ENCODE peak calls at places on chromosomes 3 and 15, in seven cellular contexts. D, S, P, Q, M, K and T are unnamed samples.

GRCh38 chr3:114207768-114208167 is 28.9 kb upstream of the DRD3 start:
- DNase-seq in P (no peak), M (no peak), Q (no peak), D (no peak), K (no peak), S (no peak), T (no peak)

GRCh38 chr3:186099178-186099577 is 9.7 kb downstream of the ETV5 start:
- DNase-seq in M (no peak), Q (no peak), S (no peak), K (peak), D (no peak), P (peak), T (no peak)

GRCh38 chr15:94306700-94307650 is 75.6 kb downstream of the MCTP2 start:
- DNase-seq in S (no peak), M (no peak), Q (no peak), D (no peak), P (peak), K (peak), T (no peak)

GRCh38 chr3:17771177-17772048 is 29.0 kb upstream of the TBC1D5 start:
- DNase-seq in Q (no peak), S (no peak), P (peak), M (no peak), D (no peak), K (no peak), T (no peak)

GRCh38 chr3:116050311-116050710 is 395.0 kb downstream of the LSAMP start:
- DNase-seq in Q (no peak), K (no peak), D (no peak), S (no peak), M (no peak), P (no peak), T (no peak)

GRCh38 chr3:11091088-11091590 is 63.2 kb upstream of the HRH1 start:
- DNase-seq in D (no peak), M (no peak), P (no peak), Q (no peak), S (no peak), K (peak), T (no peak)

GRCh38 chr3:50550079-50550736 is 17.3 kb downstream of the C3orf18 start:
- DNase-seq in K (peak), Q (no peak), D (peak), P (peak), M (no peak), S (peak), T (peak)

GRCh38 chr3:114445233-114445632 is 151.4 kb downstream of the TIGIT start:
- DNase-seq in P (peak), D (no peak), M (no peak), Q (no peak), K (peak), S (no peak), T (no peak)

GRCh38 chr3:146067048-146067447 is 93.9 kb downstream of the PLOD2 start:
- DNase-seq in K (peak), S (no peak), P (peak), Q (no peak), M (no peak), D (no peak), T (no peak)

GRCh38 chr3:189950258-189950657 is 170.4 kb downstream of the P3H2 start:
- DNase-seq in M (no peak), S (no peak), D (no peak), K (no peak), Q (no peak), P (no peak), T (no peak)

GRCh38 chr3:30354972-30355371 is 251.4 kb upstream of the TGFBR2 start:
- DNase-seq in S (no peak), D (no peak), K (no peak), M (no peak), P (no peak), Q (no peak), T (no peak)

GRCh38 chr3:187750041-187750512 is 4.8 kb upstream of the BCL6 start:
- DNase-seq in M (no peak), K (peak), D (peak), S (no peak), Q (no peak), P (peak), T (no peak)

GRCh38 chr15:78059110-78059839 is 18.2 kb downstream of the TBC1D2B start:
- DNase-seq in K (no peak), Q (no peak), S (no peak), M (no peak), D (no peak), P (peak), T (no peak)

GRCh38 chr3:99875925-99876781 is 58.5 kb downstream of the CMSS1 start:
- DNase-seq in M (no peak), D (peak), P (peak), S (peak), K (peak), Q (peak), T (peak)

GRCh38 chr3:40782086-40782721 is 257.4 kb downstream of the ZNF621 start:
- DNase-seq in M (no peak), S (no peak), P (peak), D (peak), K (no peak), Q (no peak), T (no peak)

GRCh38 chr15:69093127-69093526 is 67.3 kb upstream of the GLCE start:
- DNase-seq in K (no peak), S (no peak), M (no peak), Q (no peak), D (peak), P (peak), T (no peak)

GRCh38 chr15:37014566-37014965 is 85.8 kb downstream of the MEIS2 start:
- DNase-seq in Q (no peak), S (no peak), M (no peak), P (peak), D (no peak), K (no peak), T (no peak)

GRCh38 chr3:175105066-175105465 is 245.9 kb downstream of the NAALADL2 start:
- DNase-seq in Q (no peak), P (peak), S (no peak), K (peak), M (no peak), D (no peak), T (no peak)

GRCh38 chr3:37279226-37279625 is 104.8 kb upstream of the LRRFIP2 start:
- DNase-seq in D (no peak), Q (no peak), S (no peak), K (no peak), M (no peak), P (no peak), T (no peak)

GRCh38 chr3:159783780-159784747 is 204.6 kb upstream of the IL12A start:
- DNase-seq in P (no peak), M (no peak), K (peak), Q (no peak), D (no peak), S (no peak), T (no peak)

GRCh38 chr3:101163554-101163953 is 156.8 kb downstream of the IMPG2 start:
- DNase-seq in M (no peak), K (no peak), D (no peak), Q (no peak), P (no peak), S (no peak), T (no peak)

GRCh38 chr15:58407366-58407765 is 24.4 kb upstream of the LIPC start:
- DNase-seq in D (no peak), Q (no peak), P (no peak), S (no peak), M (no peak), K (no peak), T (no peak)

GRCh38 chr15:91890614-91891013 is 37.1 kb downstream of the SLCO3A1 start:
- DNase-seq in M (no peak), D (no peak), Q (no peak), S (no peak), P (peak), K (peak), T (no peak)

GRCh38 chr15:101110681-101111569 is 140.9 kb downstream of the CHSY1 start:
- DNase-seq in Q (no peak), P (no peak), S (no peak), K (no peak), D (no peak), M (no peak), T (no peak)

GRCh38 chr3:113151475-113152031 is 59.8 kb upstream of the BOC start:
- DNase-seq in P (no peak), D (no peak), K (no peak), S (no peak), M (no peak), Q (no peak), T (no peak)

GRCh38 chr3:84946240-84946639 is 12.5 kb upstream of the CADM2 start:
- DNase-seq in P (no peak), S (no peak), M (no peak), K (peak), D (peak), Q (no peak), T (no peak)

GRCh38 chr3:128247841-128248240 is 94.6 kb downstream of the EEFSEC start:
- DNase-seq in D (no peak), P (no peak), M (no peak), S (no peak), Q (no peak), K (no peak), T (no peak)

GRCh38 chr15:92901053-92901761 is 1.1 kb downstream of the CHD2 start:
- DNase-seq in P (peak), K (peak), Q (no peak), M (no peak), S (no peak), D (no peak), T (no peak)

GRCh38 chr15:80455668-80456442 is 51.7 kb downstream of the ARNT2 start:
- DNase-seq in P (peak), M (no peak), S (peak), Q (peak), D (peak), K (peak), T (peak)

GRCh38 chr3:11499144-11499543 is 144.6 kb downstream of the VGLL4 start:
- DNase-seq in K (peak), M (no peak), D (no peak), Q (no peak), P (peak), S (no peak), T (no peak)

GRCh38 chr15:52552303-52552702 is 16.5 kb downstream of the ARPP19 start:
- DNase-seq in K (no peak), P (no peak), M (no peak), S (no peak), D (no peak), Q (no peak), T (no peak)

GRCh38 chr15:83549563-83549962 is 102.4 kb downstream of the SH3GL3 start:
- DNase-seq in S (no peak), D (no peak), K (no peak), Q (no peak), P (no peak), M (no peak), T (no peak)

GRCh38 chr3:172449468-172450149 is 1.4 kb upstream of the GHSR start:
- DNase-seq in S (no peak), D (peak), Q (no peak), K (peak), P (peak), M (no peak), T (no peak)